ENCODE peak calls at places on chromosomes 7 and 10, in five cellular contexts. J is endodermal cell, P is endothelial cell, T is astrocyte, V is tibial nerve. K is an unnamed sample.

GRCh38 chr10:105062881-105063280 is 421.8 kb downstream of the SORCS3 start:
- DNase-seq in J (no peak), V (no peak), P (no peak), T (no peak), K (no peak)

GRCh38 chr7:101944611-101945010 is 127.2 kb downstream of the CUX1 start:
- DNase-seq in T (no peak), V (no peak), P (no peak), J (no peak), K (no peak)

GRCh38 chr7:93198472-93198871 is 27.8 kb downstream of the HEPACAM2 start:
- DNase-seq in P (no peak), T (no peak), V (no peak), J (no peak), K (no peak)

GRCh38 chr10:113226404-113226803 is 276.4 kb downstream of the TCF7L2 start:
- DNase-seq in V (no peak), P (no peak), T (no peak), J (peak; percentile 19), K (no peak)

GRCh38 chr10:88911851-88912250 is 31.8 kb downstream of the STAMBPL1 start:
- DNase-seq in T (no peak), P (no peak), V (no peak), J (no peak), K (no peak)

GRCh38 chr10:76695069-76695468 is 942.5 kb downstream of the KCNMA1 start:
- DNase-seq in V (no peak), P (no peak), J (no peak), T (no peak), K (no peak)

GRCh38 chr10:74093530-74094164 is 57.0 kb downstream of the AP3M1 start:
- DNase-seq in J (no peak), T (no peak), P (no peak), V (no peak), K (no peak)

GRCh38 chr7:17368856-17369520 is 70.5 kb downstream of the AHR start:
- DNase-seq in V (no peak), J (no peak), P (no peak), T (no peak), K (no peak)

GRCh38 chr7:34155225-34155908 is 250.0 kb downstream of the BMPER start:
- DNase-seq in J (no peak), V (no peak), P (no peak), T (peak; percentile 94), K (no peak)

GRCh38 chr10:127117125-127117524 is 79.3 kb downstream of the INSYN2A start:
- DNase-seq in J (peak; percentile 93), V (no peak), T (peak; percentile 43), P (peak; percentile 80), K (peak; percentile 38)

K was measured in head of caudate nucleus.